ENCODE peak calls at places on chromosomes 6 and 20, in five cellular contexts. One of them, this sample, is unnamed.

GRCh38 chr6:33276581-33276863 is 401 bp upstream of the B3GALT4 start:
- DNase-seq in H1: no peak
- DNase-seq in ovary: no peak
- DNase-seq in stomach: no peak
- DNase-seq in prostate gland: no peak
- DNase-seq in this sample: peak; percentile 61

GRCh38 chr20:51860015-51860882 is 57.9 kb upstream of the SALL4 start:
- DNase-seq in H1: no peak
- DNase-seq in ovary: no peak
- DNase-seq in stomach: no peak
- DNase-seq in prostate gland: peak; percentile 6
- DNase-seq in this sample: no peak

GRCh38 chr20:57032847-57033246 is 233.6 kb downstream of the BMP7 start:
- DNase-seq in H1: no peak
- DNase-seq in ovary: no peak
- DNase-seq in stomach: no peak
- DNase-seq in prostate gland: no peak
- DNase-seq in this sample: no peak

GRCh38 chr6:12149944-12150510 is 137.9 kb downstream of the HIVEP1 start:
- DNase-seq in H1: no peak
- DNase-seq in ovary: no peak
- DNase-seq in stomach: no peak
- DNase-seq in prostate gland: no peak
- DNase-seq in this sample: no peak

GRCh38 chr6:14053776-14054175 is 63.8 kb upstream of the CD83 start:
- DNase-seq in H1: no peak
- DNase-seq in ovary: no peak
- DNase-seq in stomach: no peak
- DNase-seq in prostate gland: no peak
- DNase-seq in this sample: no peak

GRCh38 chr6:115404451-115404850 is 656.2 kb downstream of the FRK start:
- DNase-seq in H1: no peak
- DNase-seq in ovary: no peak
- DNase-seq in stomach: no peak
- DNase-seq in prostate gland: no peak
- DNase-seq in this sample: no peak

GRCh38 chr20:13858496-13859270 is 73.9 kb downstream of the NDUFAF5 start:
- DNase-seq in H1: no peak
- DNase-seq in ovary: no peak
- DNase-seq in stomach: no peak
- DNase-seq in prostate gland: no peak
- DNase-seq in this sample: no peak

GRCh38 chr6:35079311-35080000 is 61.7 kb downstream of the TCP11 start:
- DNase-seq in H1: no peak
- DNase-seq in ovary: no peak
- DNase-seq in stomach: no peak
- DNase-seq in prostate gland: no peak
- DNase-seq in this sample: peak; percentile 47

GRCh38 chr6:32972353-32973143 is 4.2 kb downstream of the BRD2 start:
- DNase-seq in H1: no peak
- DNase-seq in ovary: no peak
- DNase-seq in stomach: no peak
- DNase-seq in prostate gland: no peak
- DNase-seq in this sample: peak; percentile 86

GRCh38 chr6:130720076-130720475 is 107.1 kb upstream of the SMLR1 start:
- DNase-seq in H1: no peak
- DNase-seq in ovary: no peak
- DNase-seq in stomach: no peak
- DNase-seq in prostate gland: no peak
- DNase-seq in this sample: no peak

GRCh38 chr6:38775870-38776269 is 60.8 kb downstream of the DNAH8 start:
- DNase-seq in H1: no peak
- DNase-seq in ovary: no peak
- DNase-seq in stomach: no peak
- DNase-seq in prostate gland: no peak
- DNase-seq in this sample: no peak

GRCh38 chr6:36443498-36443844 is 671 bp downstream of the KCTD20 start:
- DNase-seq in H1: no peak
- DNase-seq in ovary: no peak
- DNase-seq in stomach: no peak
- DNase-seq in prostate gland: no peak
- DNase-seq in this sample: no peak

GRCh38 chr6:36445651-36446050 is 2.9 kb downstream of the KCTD20 start:
- DNase-seq in H1: no peak
- DNase-seq in ovary: no peak
- DNase-seq in stomach: no peak
- DNase-seq in prostate gland: no peak
- DNase-seq in this sample: no peak

GRCh38 chr6:36442671-36443497 is at the start of the genes KCTD20 and PXT1:
- DNase-seq in H1: peak; percentile 81
- DNase-seq in ovary: peak; percentile 88
- DNase-seq in stomach: peak; percentile 90
- DNase-seq in prostate gland: peak; percentile 81
- DNase-seq in this sample: peak; percentile 92

GRCh38 chr6:36443951-36444428 is 1.2 kb downstream of the KCTD20 start:
- DNase-seq in H1: no peak
- DNase-seq in ovary: no peak
- DNase-seq in stomach: no peak
- DNase-seq in prostate gland: no peak
- DNase-seq in this sample: peak; percentile 76

DNA sequence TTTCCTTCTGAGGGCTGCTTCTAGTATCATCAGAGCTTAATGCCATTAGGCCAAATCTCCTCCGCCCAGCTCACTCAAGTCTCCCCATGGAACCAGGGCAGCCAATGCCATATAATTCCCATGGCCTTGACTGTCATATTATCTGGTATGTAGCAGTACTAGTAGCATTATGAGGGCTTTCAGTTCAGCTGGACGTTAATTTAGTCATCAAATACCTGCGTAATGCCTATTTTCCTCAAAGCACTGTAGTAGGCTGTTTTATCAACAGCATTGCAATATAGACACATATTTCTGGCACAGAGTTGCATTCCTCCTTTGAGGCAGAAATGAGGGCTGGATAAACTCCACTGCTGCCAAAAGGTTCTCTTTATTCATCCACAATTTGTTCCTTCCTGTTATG is 1.7 kb downstream of the KCTD20 start:
- DNase-seq in H1: no peak
- DNase-seq in ovary: no peak
- DNase-seq in stomach: no peak
- DNase-seq in prostate gland: no peak
- DNase-seq in this sample: no peak
- H3K4me3 ChIP-seq in H1: peak overlapping the region; percentile 80
- H3K4me3 ChIP-seq in ovary: peak overlapping the region; percentile 78
- H3K4me3 ChIP-seq in stomach: peak overlapping the region; percentile 77
- H3K4me3 ChIP-seq in prostate gland: no peak overlapping the region
- H3K4me3 ChIP-seq in this sample: no peak overlapping the region

GRCh38 chr6:135191508-135192255 is 10.6 kb downstream of the MYB start:
- DNase-seq in H1: no peak
- DNase-seq in ovary: no peak
- DNase-seq in stomach: no peak
- DNase-seq in prostate gland: no peak
- DNase-seq in this sample: no peak

GRCh38 chr6:135187372-135187771 is 6.3 kb downstream of the MYB start:
- DNase-seq in H1: no peak
- DNase-seq in ovary: no peak
- DNase-seq in stomach: no peak
- DNase-seq in prostate gland: no peak
- DNase-seq in this sample: no peak

GRCh38 chr6:135189344-135189743 is 8.2 kb downstream of the MYB start:
- DNase-seq in H1: no peak
- DNase-seq in ovary: no peak
- DNase-seq in stomach: no peak
- DNase-seq in prostate gland: no peak
- DNase-seq in this sample: no peak

GRCh38 chr6:135186255-135186654 is 5.1 kb downstream of the MYB start:
- DNase-seq in H1: no peak
- DNase-seq in ovary: no peak
- DNase-seq in stomach: no peak
- DNase-seq in prostate gland: no peak
- DNase-seq in this sample: no peak

GRCh38 chr6:135188718-135189117 is 7.6 kb downstream of the MYB start:
- DNase-seq in H1: no peak
- DNase-seq in ovary: no peak
- DNase-seq in stomach: no peak
- DNase-seq in prostate gland: no peak
- DNase-seq in this sample: no peak
- H3K36me3 ChIP-seq in H1: peaks cover 27% of the 10 kb centered on the region
- H3K36me3 ChIP-seq in ovary: no peaks in the 10 kb centered on the region
- H3K36me3 ChIP-seq in stomach: no peaks in the 10 kb centered on the region
- H3K36me3 ChIP-seq in prostate gland: no peaks in the 10 kb centered on the region
- H3K36me3 ChIP-seq in this sample: no peaks in the 10 kb centered on the region

GRCh38 chr6:106512958-106513480 is 116.3 kb downstream of the RTN4IP1 start:
- DNase-seq in H1: no peak
- DNase-seq in ovary: no peak
- DNase-seq in stomach: no peak
- DNase-seq in prostate gland: peak; percentile 21
- DNase-seq in this sample: no peak
- H3K27me3 ChIP-seq in H1: peaks cover 56% of the 10 kb centered on the region
- H3K27me3 ChIP-seq in ovary: no peaks in the 10 kb centered on the region
- H3K27me3 ChIP-seq in stomach: peaks cover 12% of the 10 kb centered on the region
- H3K27me3 ChIP-seq in prostate gland: no peaks in the 10 kb centered on the region
- H3K27me3 ChIP-seq in this sample: peaks cover 63% of the 10 kb centered on the region

GRCh38 chr20:50118203-50118602 is 5.3 kb upstream of the UBE2V1 start:
- DNase-seq in H1: no peak
- DNase-seq in ovary: no peak
- DNase-seq in stomach: no peak
- DNase-seq in prostate gland: no peak
- DNase-seq in this sample: no peak

GRCh38 chr20:50123418-50123817 is 10.5 kb upstream of the UBE2V1 start:
- DNase-seq in H1: no peak
- DNase-seq in ovary: no peak
- DNase-seq in stomach: no peak
- DNase-seq in prostate gland: no peak
- DNase-seq in this sample: peak; percentile 16

GRCh38 chr20:50121858-50122271 is 8.9 kb upstream of the UBE2V1 start:
- DNase-seq in H1: no peak
- DNase-seq in ovary: no peak
- DNase-seq in stomach: no peak
- DNase-seq in prostate gland: no peak
- DNase-seq in this sample: peak; percentile 72

GRCh38 chr20:50122763-50123162 is 9.8 kb upstream of the UBE2V1 start:
- DNase-seq in H1: no peak
- DNase-seq in ovary: no peak
- DNase-seq in stomach: no peak
- DNase-seq in prostate gland: no peak
- DNase-seq in this sample: no peak

GRCh38 chr20:50120935-50121693 is 8.2 kb upstream of the UBE2V1 start:
- DNase-seq in H1: peak; percentile 66
- DNase-seq in ovary: peak; percentile 50
- DNase-seq in stomach: peak; percentile 73
- DNase-seq in prostate gland: peak; percentile 68
- DNase-seq in this sample: peak; percentile 86
- H3K4me3 ChIP-seq in H1: no peak overlapping the region
- H3K4me3 ChIP-seq in ovary: no peak overlapping the region
- H3K4me3 ChIP-seq in stomach: no peak overlapping the region
- H3K4me3 ChIP-seq in prostate gland: no peak overlapping the region
- H3K4me3 ChIP-seq in this sample: no peak overlapping the region

GRCh38 chr20:23370873-23371272 is 8.9 kb downstream of the GZF1 start:
- DNase-seq in H1: no peak
- DNase-seq in ovary: no peak
- DNase-seq in stomach: no peak
- DNase-seq in prostate gland: no peak
- DNase-seq in this sample: no peak
- H3K36me3 ChIP-seq in H1: peaks cover 46% of the 10 kb centered on the region
- H3K36me3 ChIP-seq in ovary: no peaks in the 10 kb centered on the region
- H3K36me3 ChIP-seq in stomach: peaks cover 32% of the 10 kb centered on the region
- H3K36me3 ChIP-seq in prostate gland: no peaks in the 10 kb centered on the region
- H3K36me3 ChIP-seq in this sample: peaks cover 27% of the 10 kb centered on the region

GRCh38 chr6:98828210-98828798 is 6.1 kb upstream of the POU3F2 start:
- DNase-seq in H1: no peak
- DNase-seq in ovary: no peak
- DNase-seq in stomach: no peak
- DNase-seq in prostate gland: no peak
- DNase-seq in this sample: peak; percentile 63

GRCh38 chr6:98828991-98829411 is 5.4 kb upstream of the POU3F2 start:
- DNase-seq in H1: no peak
- DNase-seq in ovary: no peak
- DNase-seq in stomach: no peak
- DNase-seq in prostate gland: no peak
- DNase-seq in this sample: peak; percentile 75

GRCh38 chr6:98824907-98825601 is 9.3 kb upstream of the POU3F2 start:
- DNase-seq in H1: peak; percentile 73
- DNase-seq in ovary: no peak
- DNase-seq in stomach: no peak
- DNase-seq in prostate gland: no peak
- DNase-seq in this sample: peak; percentile 78

GRCh38 chr6:98825602-98826230 is 8.7 kb upstream of the POU3F2 start:
- DNase-seq in H1: no peak
- DNase-seq in ovary: no peak
- DNase-seq in stomach: no peak
- DNase-seq in prostate gland: no peak
- DNase-seq in this sample: no peak

DNA sequence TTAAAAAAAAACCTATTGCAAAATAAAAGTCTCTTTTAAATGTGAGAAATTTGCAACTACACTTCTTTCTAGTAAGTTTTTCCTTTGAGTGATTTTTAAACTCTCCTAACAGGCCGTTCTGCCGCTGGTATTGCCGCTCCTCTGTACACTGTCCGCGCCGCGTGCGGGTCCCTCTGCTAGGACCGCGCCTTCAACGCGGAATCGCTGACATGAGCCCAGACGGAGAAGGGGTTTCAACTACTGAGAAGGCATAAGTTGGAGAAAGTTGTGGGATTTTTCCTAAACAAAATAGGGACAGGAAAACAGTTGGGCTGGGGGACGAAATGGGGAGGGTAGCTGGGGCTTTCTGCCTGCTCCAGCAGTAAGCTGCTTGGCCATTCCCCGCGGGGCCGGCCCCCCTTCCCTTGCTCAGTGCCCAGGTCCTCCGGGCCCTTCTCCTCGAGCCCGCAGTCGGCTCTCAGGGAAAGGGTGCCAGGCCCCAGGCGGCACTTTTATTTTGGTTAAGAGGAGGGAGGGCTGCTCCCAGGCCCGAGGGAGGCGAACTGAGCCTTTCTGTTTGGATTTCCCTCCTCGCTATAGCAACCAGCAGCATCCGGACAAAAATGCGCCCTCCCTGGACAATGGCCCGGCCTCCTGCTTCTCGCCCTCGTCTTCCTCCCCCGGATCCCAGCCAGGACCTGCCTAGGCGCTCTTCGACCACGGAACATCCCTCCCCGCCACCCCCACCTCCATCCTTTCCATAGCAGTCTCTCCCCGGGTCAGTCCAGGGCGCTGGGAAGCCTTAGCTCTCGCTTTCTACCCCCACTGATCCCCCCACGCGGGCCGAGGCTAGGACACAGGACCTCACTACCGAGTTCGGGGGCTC is 6.8 kb upstream of the POU3F2 start:
- DNase-seq in H1: peak; percentile 67
- DNase-seq in ovary: no peak
- DNase-seq in stomach: no peak
- DNase-seq in prostate gland: no peak
- DNase-seq in this sample: peak; percentile 88
- H3K27me3 ChIP-seq in H1: peaks cover 98% of the 10 kb centered on the region
- H3K27me3 ChIP-seq in ovary: peaks cover 6% of the 10 kb centered on the region
- H3K27me3 ChIP-seq in stomach: peaks cover 97% of the 10 kb centered on the region
- H3K27me3 ChIP-seq in prostate gland: peaks cover 57% of the 10 kb centered on the region
- H3K27me3 ChIP-seq in this sample: peaks cover 97% of the 10 kb centered on the region

This sample was measured in H7.